ENCODE peak calls at places on chromosomes 2 and 18, in six cellular contexts. J is nucleus accumbens; U is right cardiac atrium; L is effector CD4-positive, alpha-beta T cell; T is endothelial cell; K is HepG2. R is an unnamed sample.

GRCh38 chr2:241900251-241901017 is 30.9 kb downstream of the RTP5 start:
- DNase-seq in U (no peak), L (no peak), K (no peak), T (no peak), J (no peak), R (no peak)

GRCh38 chr2:144453486-144454158 is 66.3 kb downstream of the ZEB2 start:
- DNase-seq in K (no peak), U (no peak), L (no peak), T (no peak), J (no peak), R (no peak)

GRCh38 chr2:24181849-24182248 is 7.0 kb downstream of the FAM228A start:
- DNase-seq in U (no peak), L (no peak), J (no peak), T (no peak), K (no peak), R (no peak)

GRCh38 chr2:240624950-240625621 is at the start of gene GPR35:
- DNase-seq in J (no peak), T (no peak), K (no peak), L (peak), U (peak), R (peak)

GRCh38 chr18:23927821-23928746 is 86.5 kb upstream of the TTC39C start:
- DNase-seq in U (no peak), K (no peak), J (no peak), T (no peak), L (no peak), R (no peak)

GRCh38 chr18:34661464-34662087 is 48.5 kb upstream of the DTNA start:
- DNase-seq in K (peak), T (peak), U (no peak), J (no peak), L (no peak), R (no peak)

GRCh38 chr2:234792566-234792965 is 159.3 kb upstream of the SH3BP4 start:
- DNase-seq in T (no peak), L (no peak), J (no peak), U (no peak), K (no peak), R (no peak)

GRCh38 chr2:205058409-205058808 is 513.1 kb downstream of the PARD3B start:
- DNase-seq in T (no peak), L (no peak), J (no peak), K (no peak), U (no peak), R (no peak)

GRCh38 chr2:219460424-219460926 is 25.8 kb downstream of the SPEG start:
- DNase-seq in T (no peak), J (no peak), K (no peak), U (peak), L (no peak), R (peak)

GRCh38 chr2:201357216-201357615 is at the start of gene FLACC1:
- DNase-seq in K (peak), L (no peak), J (no peak), T (no peak), U (no peak), R (peak)

GRCh38 chr2:10428355-10428754 is 19.8 kb downstream of the ODC1 start:
- DNase-seq in L (no peak), T (no peak), K (no peak), J (no peak), U (no peak), R (no peak)

GRCh38 chr2:42906115-42906556 is 113.8 kb upstream of the HAAO start:
- DNase-seq in T (no peak), L (no peak), U (no peak), J (no peak), K (no peak), R (no peak)

GRCh38 chr2:196287977-196288538 is 116.7 kb upstream of the STK17B start:
- DNase-seq in T (no peak), U (no peak), J (no peak), K (no peak), L (no peak), R (no peak)

GRCh38 chr2:237987263-237987662 is 20.4 kb downstream of the UBE2F start:
- DNase-seq in L (no peak), J (no peak), T (no peak), U (no peak), K (no peak), R (no peak)

GRCh38 chr2:118145207-118145606 is 56.9 kb downstream of the INSIG2 start:
- DNase-seq in K (no peak), L (no peak), T (no peak), U (no peak), J (no peak), R (no peak)

GRCh38 chr2:53242090-53242489 is 525.5 kb upstream of the CHAC2 start:
- DNase-seq in L (no peak), T (no peak), U (no peak), K (no peak), J (no peak), R (no peak)

GRCh38 chr2:201618744-201619654 is 24.3 kb downstream of the TMEM237 start:
- DNase-seq in U (peak), J (peak), T (peak), K (no peak), L (no peak), R (peak)

GRCh38 chr2:118169359-118170005 is 81.2 kb downstream of the INSIG2 start:
- DNase-seq in L (no peak), T (no peak), J (no peak), U (peak), K (no peak), R (peak)

GRCh38 chr2:230861564-230862255 is 3.0 kb upstream of the ITM2C start:
- DNase-seq in J (no peak), T (no peak), U (no peak), K (no peak), L (no peak), R (no peak)

GRCh38 chr18:814300-815084 is 2.5 kb upstream of the YES1 start:
- DNase-seq in L (no peak), T (peak), U (no peak), K (no peak), J (no peak), R (no peak)

GRCh38 chr18:8706981-8707940 is 1.9 kb downstream of the MTCL1 start:
- DNase-seq in L (no peak), T (peak), U (peak), J (peak), K (no peak), R (peak)

GRCh38 chr2:173684896-173685485 is 280.2 kb downstream of the SP3 start:
- DNase-seq in J (no peak), T (no peak), L (no peak), K (no peak), U (no peak), R (no peak)

GRCh38 chr18:37396981-37397720 is 168.4 kb downstream of the CELF4 start:
- DNase-seq in T (no peak), L (no peak), J (no peak), U (no peak), K (no peak), R (no peak)

GRCh38 chr2:149885468-149885867 is 297.9 kb upstream of the MMADHC start:
- DNase-seq in J (no peak), K (no peak), T (no peak), L (no peak), U (peak), R (no peak)

GRCh38 chr2:29123584-29124349 is 8.6 kb downstream of the CLIP4 start:
- DNase-seq in T (no peak), J (no peak), L (no peak), U (no peak), K (peak), R (no peak)

GRCh38 chr2:150410809-150411208 is 76.7 kb downstream of the RND3 start:
- DNase-seq in K (peak), U (no peak), L (no peak), J (no peak), T (no peak), R (no peak)

GRCh38 chr18:46481048-46481846 is 175.8 kb downstream of the LOXHD1 start:
- DNase-seq in J (no peak), K (peak), L (peak), U (peak), T (peak), R (peak)

GRCh38 chr2:75602724-75603342 is 42.1 kb upstream of the EVA1A start:
- DNase-seq in T (no peak), K (no peak), L (no peak), U (no peak), J (no peak), R (no peak)

GRCh38 chr2:234494361-234495075 is 2.4 kb downstream of the ARL4C start:
- DNase-seq in L (no peak), T (no peak), K (no peak), U (no peak), J (no peak), R (no peak)

GRCh38 chr2:3639653-3640052 is 18.3 kb upstream of the ALLC start:
- DNase-seq in L (no peak), T (no peak), K (no peak), U (no peak), J (no peak), R (no peak)

GRCh38 chr2:58182527-58182926 is 58.6 kb downstream of the FANCL start:
- DNase-seq in K (no peak), L (no peak), U (no peak), T (no peak), J (no peak), R (no peak)

GRCh38 chr2:42249887-42250286 is 80.7 kb downstream of the EML4 start:
- DNase-seq in U (no peak), T (no peak), J (no peak), K (no peak), L (no peak), R (no peak)

GRCh38 chr2:128309341-128310093 is 9.2 kb downstream of the HS6ST1 start:
- DNase-seq in K (peak), U (peak), L (no peak), T (no peak), J (no peak), R (peak)

GRCh38 chr18:76772665-76773064 is 49.7 kb upstream of the ZNF236 start:
- DNase-seq in K (no peak), U (no peak), L (no peak), J (no peak), T (no peak), R (no peak)

R was measured in left cardiac atrium.